ENCODE peak calls at places on chromosome 22, in five cellular contexts. Y is breast epithelium, N is sigmoid colon, Q is endothelial cell of umbilical vein, A is stomach. P is an unnamed sample.

GRCh38 chr22:44325718-44326548 is 13.2 kb upstream of the SHISAL1 start:
- DNase-seq in Y (no peak), N (no peak), Q (peak), A (no peak), P (no peak)

GRCh38 chr22:30314918-30315317 is 11.8 kb downstream of the TBC1D10A start:
- DNase-seq in Y (no peak), N (no peak), Q (no peak), A (no peak), P (no peak)

GRCh38 chr22:44151661-44152060 is 29.1 kb upstream of the PARVG start:
- DNase-seq in Y (no peak), N (no peak), Q (no peak), A (no peak), P (no peak)

GRCh38 chr22:30208631-30209603 is 37.6 kb downstream of the LIF start:
- DNase-seq in Y (peak), N (peak), Q (peak), A (peak), P (peak)

GRCh38 chr22:24950272-24950902 is 2.1 kb upstream of the KIAA1671 start:
- DNase-seq in Y (no peak), N (no peak), Q (no peak), A (no peak), P (no peak)

GRCh38 chr22:31952459-31952858 is 8.1 kb downstream of the YWHAH start:
- DNase-seq in Y (no peak), N (no peak), Q (peak), A (no peak), P (no peak)

GRCh38 chr22:47750086-47750485 is 987.6 kb downstream of the TBC1D22A start:
- DNase-seq in Y (no peak), N (no peak), Q (no peak), A (no peak), P (no peak)

GRCh38 chr22:18060646-18061620 is 16.9 kb upstream of the PEX26 start:
- DNase-seq in Y (no peak), N (no peak), Q (no peak), A (no peak), P (no peak)

GRCh38 chr22:46033256-46034200 is 56.6 kb upstream of the WNT7B start:
- DNase-seq in Y (peak), N (no peak), Q (peak), A (no peak), P (no peak)

GRCh38 chr22:50119169-50119767 is 29.5 kb downstream of the MOV10L1 start:
- DNase-seq in Y (no peak), N (peak), Q (no peak), A (no peak), P (no peak)

GRCh38 chr22:48567213-48567975 is 1260.3 kb downstream of the BRD1 start:
- DNase-seq in Y (no peak), N (no peak), Q (no peak), A (no peak), P (no peak)

GRCh38 chr22:30890689-30891442 is 77.7 kb downstream of the MORC2 start:
- DNase-seq in Y (no peak), N (peak), Q (peak), A (peak), P (no peak)

GRCh38 chr22:45869448-45869847 is 107.5 kb downstream of the WNT7B start:
- DNase-seq in Y (no peak), N (no peak), Q (no peak), A (peak), P (peak)

GRCh38 chr22:47810505-47811500 is 1048.4 kb downstream of the TBC1D22A start:
- DNase-seq in Y (no peak), N (no peak), Q (no peak), A (no peak), P (no peak)

GRCh38 chr22:31179345-31179744 is 19.4 kb downstream of the RNF185 start:
- DNase-seq in Y (peak), N (no peak), Q (no peak), A (no peak), P (no peak)

GRCh38 chr22:33975841-33976240 is 55.6 kb upstream of the LARGE1 start:
- DNase-seq in Y (no peak), N (no peak), Q (no peak), A (no peak), P (no peak)

GRCh38 chr22:33105501-33105911 is 47.3 kb upstream of the SYN3 start:
- DNase-seq in Y (no peak), N (no peak), Q (no peak), A (no peak), P (no peak)

GRCh38 chr22:49368976-49369725 is 458.5 kb downstream of the BRD1 start:
- DNase-seq in Y (peak), N (peak), Q (no peak), A (peak), P (peak)

GRCh38 chr22:38262051-38262795 is 10.6 kb downstream of the TMEM184B start:
- DNase-seq in Y (peak), N (peak), Q (peak), A (peak), P (no peak)

GRCh38 chr22:22927888-22928665 is 40.5 kb downstream of the IGLL5 start:
- DNase-seq in Y (no peak), N (no peak), Q (no peak), A (no peak), P (no peak)
- TF ChIP-seq POLR2AphosphoS5 in Y (no peak), N (no peak), Q (no peak), A (no peak), P (no peak)

DNA sequence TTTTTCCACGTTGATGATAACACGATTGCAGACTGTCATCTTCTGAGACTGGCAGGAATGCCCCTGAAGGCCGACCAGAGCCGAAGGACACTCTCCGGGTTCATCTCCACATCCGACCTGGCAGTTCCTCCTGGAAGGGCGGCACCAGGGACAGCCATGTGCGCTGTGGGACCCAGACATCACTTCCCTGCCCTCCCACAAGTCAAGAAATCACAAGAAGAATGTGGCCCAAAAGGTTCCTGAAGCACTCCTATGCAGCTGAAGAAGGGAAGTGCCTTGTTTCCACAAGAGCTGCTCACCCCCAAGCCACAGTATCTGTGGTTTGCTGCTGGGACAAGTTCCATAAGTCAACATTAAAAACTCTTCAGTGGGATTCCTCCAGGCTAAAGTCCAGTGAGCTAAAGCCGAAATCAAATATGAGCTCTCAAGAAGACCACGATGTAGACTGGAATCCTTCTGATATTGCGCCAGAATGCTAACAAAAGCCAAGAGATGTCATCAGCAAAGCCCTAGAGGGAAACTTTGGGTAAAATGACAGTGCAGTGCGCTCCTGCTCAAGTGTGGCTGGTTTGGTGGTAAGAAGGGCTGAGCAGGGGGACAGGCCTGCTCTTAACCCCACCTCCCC is 21.2 kb downstream of the PACSIN2 start:
- DNase-seq in Y (no peak), N (peak), Q (no peak), A (peak), P (no peak)
- TF ChIP-seq POLR2AphosphoS5 in Y (no peak), N (no peak), Q (no peak), A (no peak), P (no peak)

DNA sequence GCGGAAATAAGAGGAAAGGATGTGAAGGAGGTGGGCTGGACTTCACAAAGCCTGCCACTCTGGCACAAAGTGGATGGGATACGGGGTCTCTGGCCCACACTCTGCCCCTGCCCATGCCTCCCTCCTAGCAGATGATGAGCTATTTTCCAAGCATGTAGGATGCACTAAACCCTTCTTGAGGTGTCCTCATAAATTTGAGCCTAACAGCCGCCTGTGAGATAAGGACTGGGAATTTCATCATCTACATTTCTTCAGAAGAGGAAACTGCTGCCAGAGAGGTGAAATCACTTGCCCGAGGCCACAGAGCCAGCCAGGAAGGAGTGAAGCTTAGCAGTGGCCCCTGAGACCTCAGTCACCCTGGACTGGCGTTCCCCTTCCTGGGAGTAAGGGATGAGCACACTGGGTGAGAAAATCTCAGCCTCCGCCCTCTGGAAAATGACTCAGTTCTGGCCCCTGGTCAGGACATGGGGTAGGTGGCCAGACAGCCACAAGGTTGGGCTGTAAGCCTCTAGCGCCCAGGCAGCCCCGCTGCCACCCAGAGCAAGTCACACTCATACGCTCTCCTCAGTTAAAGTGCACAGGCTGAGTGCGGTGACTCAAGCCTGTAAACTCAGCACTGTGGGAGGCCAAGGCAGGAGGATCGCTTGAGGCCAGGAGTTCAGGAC is 27.9 kb downstream of the MB start:
- DNase-seq in Y (no peak), N (peak), Q (no peak), A (no peak), P (no peak)
- TF ChIP-seq POLR2AphosphoS5 in Y (no peak), N (peak), Q (no peak), A (no peak), P (peak)

DNA sequence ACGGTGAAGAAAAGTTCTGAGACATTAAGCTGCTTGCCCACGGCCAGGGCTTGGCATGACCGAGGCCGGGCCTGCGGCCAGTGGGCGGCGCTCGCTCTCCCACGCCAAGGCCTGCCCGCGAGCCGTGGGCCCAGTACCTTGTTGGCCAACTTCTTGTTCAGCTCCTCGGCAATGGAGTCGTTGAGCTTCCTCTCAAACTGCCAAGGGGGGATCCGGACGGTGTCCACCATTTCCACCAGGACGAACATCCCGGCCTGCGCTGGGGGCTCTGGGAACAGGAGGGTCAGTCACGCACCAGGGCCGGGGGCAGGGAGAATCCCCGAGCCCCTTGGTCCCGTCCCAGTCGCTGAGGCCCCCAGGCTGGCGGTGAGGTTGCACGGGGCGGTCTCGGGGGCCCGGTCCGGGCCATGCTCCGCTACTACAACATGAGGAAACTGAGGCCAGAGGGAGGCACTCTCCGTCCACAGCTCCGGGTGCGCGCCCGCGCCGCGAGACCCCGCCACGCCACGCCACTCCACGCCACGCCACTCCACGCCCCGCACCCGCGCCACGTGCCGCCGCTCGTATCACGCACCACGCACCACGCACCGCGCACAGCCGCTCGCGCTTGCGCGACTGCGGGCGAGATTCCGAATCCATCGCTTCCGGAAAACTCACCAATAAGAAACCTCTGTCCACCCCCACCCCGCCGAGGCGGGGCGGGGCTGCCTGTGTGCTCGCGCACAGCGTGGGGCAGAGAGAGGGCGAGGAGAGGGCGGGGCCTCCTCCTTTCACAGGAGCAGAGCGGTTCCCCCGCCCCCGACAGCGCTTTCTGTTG is at the start of gene POLR3H:
- DNase-seq in Y (peak), N (peak), Q (peak), A (peak), P (no peak)
- TF ChIP-seq POLR2AphosphoS5 in Y (peak), N (peak), Q (peak), A (peak), P (peak)

DNA sequence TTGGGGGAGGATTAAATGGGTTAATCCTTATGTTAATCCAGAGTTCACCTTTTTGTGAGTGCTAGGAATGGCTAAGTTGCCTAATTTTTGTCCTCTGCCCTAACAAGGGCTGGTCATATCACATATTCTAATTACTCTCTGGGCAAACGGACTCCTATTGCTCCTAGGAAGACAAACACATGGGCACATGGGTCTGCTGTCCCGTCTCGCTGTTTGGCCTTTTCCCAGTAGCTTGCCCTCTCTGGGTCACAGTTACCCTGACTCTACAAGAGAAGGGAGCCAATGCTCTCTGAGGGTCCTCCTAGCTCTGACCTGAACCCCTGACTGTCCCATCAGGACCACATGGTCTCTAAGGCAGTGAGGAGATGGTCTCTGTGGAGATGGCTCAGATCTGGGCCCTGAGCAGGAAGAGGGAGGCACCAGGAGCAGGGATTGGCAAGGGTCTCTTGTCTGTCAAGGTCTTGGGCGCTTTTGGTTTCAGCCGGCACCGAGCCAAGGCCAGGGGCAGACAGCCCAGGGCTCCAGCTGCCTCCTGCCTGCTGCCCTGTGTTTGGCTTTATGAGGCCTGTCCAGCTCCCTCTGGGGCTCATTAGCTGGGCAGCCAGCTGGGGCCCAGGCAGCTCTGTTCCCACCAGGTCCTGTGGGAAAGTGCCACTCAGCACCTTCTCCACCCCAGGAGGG is 560.0 kb downstream of the MN1 start:
- DNase-seq in Y (no peak), N (no peak), Q (peak), A (peak), P (no peak)
- TF ChIP-seq POLR2AphosphoS5 in Y (no peak), N (no peak), Q (no peak), A (no peak), P (no peak)

GRCh38 chr22:21104126-21104691 is 58.5 kb downstream of the LRRC74B start:
- DNase-seq in Y (no peak), N (no peak), Q (no peak), A (no peak), P (no peak)

GRCh38 chr22:21105294-21105693 is 59.5 kb downstream of the LRRC74B start:
- DNase-seq in Y (no peak), N (no peak), Q (no peak), A (no peak), P (no peak)

GRCh38 chr22:21103633-21104032 is 57.9 kb downstream of the LRRC74B start:
- DNase-seq in Y (no peak), N (no peak), Q (no peak), A (no peak), P (no peak)

GRCh38 chr22:21106000-21106399 is 60.3 kb downstream of the LRRC74B start:
- DNase-seq in Y (no peak), N (no peak), Q (no peak), A (no peak), P (no peak)

DNA sequence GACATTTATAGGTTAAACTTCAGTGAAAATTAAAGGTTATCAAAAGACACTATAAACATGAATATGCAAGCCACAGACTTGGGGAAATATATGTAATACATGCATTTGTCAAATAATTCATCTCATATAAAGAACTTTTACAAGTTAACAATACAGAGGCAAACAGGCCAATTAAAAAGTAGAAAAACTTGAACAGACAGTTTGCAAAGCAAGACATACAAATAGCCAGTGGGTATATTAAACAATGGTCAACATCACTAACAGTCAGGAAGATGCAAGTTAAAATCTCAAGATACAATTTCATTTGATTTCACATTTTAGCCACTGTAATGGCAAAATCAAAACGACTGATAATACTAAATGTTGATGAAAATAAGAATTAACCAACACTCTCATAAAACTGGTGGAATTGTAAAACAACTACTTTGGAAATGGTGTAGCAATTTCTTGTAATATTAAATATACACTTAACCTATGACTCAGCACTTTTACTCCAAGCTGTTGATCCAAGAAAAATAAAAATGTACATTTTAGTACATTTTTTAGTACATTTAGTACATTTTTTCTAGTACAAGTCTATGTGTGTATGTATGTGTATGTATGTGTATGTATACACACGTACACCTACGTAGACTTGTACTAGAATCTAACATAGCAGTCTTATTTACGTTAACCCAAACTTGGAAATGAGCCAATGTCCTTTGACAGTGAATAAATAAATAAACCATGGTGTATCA is 62.8 kb downstream of the LRRC74B start:
- DNase-seq in Y (no peak), N (no peak), Q (no peak), A (no peak), P (no peak)
- TF ChIP-seq POLR2AphosphoS5 in Y (no peak), N (no peak), Q (no peak), A (no peak), P (no peak)

DNA sequence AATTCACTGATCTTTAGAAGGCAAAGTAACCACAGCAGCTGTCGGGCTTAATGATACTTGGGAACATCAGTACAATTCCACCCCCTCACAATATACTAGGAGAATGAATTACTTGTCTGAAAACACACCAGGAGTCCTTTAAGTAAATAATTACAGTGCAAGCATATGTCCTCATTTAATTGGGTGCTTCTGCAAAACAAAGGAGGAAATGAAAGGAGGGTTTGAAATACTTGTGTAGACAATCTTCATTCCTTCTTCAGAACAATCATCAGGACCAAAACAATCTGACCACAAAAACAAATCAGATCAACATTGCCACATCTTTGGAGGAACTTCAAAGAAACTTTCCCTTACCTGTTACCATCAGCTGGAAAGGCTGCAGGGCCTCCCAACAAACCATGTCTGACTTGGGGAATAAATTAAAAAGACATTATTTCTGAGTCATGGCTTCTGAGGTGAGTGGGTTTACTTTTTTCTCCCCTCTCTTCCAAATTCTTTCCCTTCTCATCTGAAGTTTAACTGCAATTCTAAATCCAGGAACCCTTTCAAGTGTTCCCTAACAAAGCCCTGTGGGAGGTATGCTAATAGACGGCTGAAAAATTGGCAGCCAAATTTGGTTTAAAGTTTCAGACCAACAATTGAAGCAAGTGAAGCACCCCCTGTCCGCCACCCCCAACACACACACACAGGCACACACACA is 12.5 kb upstream of the CCDC117 start:
- DNase-seq in Y (no peak), N (no peak), Q (no peak), A (no peak), P (no peak)
- TF ChIP-seq POLR2AphosphoS5 in Y (no peak), N (no peak), Q (no peak), A (no peak), P (no peak)

P was measured in vagina.